ENCODE peak calls at places on chromosomes 2 and 18, in seven cellular contexts. G, I, Y, S, P, U and B are unnamed samples.

GRCh38 chr2:124824441-124824840 is 799.4 kb downstream of the CNTNAP5 start:
- ATAC-seq in G (no peak), I (no peak), Y (no peak), S (no peak), P (no peak), U (no peak), B (no peak)

GRCh38 chr2:26530141-26530540 is 52.2 kb upstream of the OTOF start:
- ATAC-seq in G (no peak), I (no peak), Y (no peak), S (no peak), P (no peak), U (no peak), B (no peak)

GRCh38 chr2:197158591-197159550 is 151.7 kb downstream of the ANKRD44 start:
- ATAC-seq in G (peak; percentile 50), I (no peak), Y (peak; percentile 79), S (peak; percentile 33), P (no peak), U (no peak), B (peak; percentile 49)

GRCh38 chr18:57737661-57738060 is 65.5 kb downstream of the ATP8B1 start:
- ATAC-seq in G (peak; percentile 96), I (no peak), Y (peak; percentile 92), S (peak; percentile 28), P (no peak), U (no peak), B (peak; percentile 84)

GRCh38 chr18:36786686-36787085 is 42.1 kb downstream of the TPGS2 start:
- ATAC-seq in G (peak; percentile 90), I (no peak), Y (peak; percentile 77), S (no peak), P (no peak), U (no peak), B (peak; percentile 57)

GRCh38 chr2:217897816-217898806 is 104.7 kb downstream of the TNS1 start:
- ATAC-seq in G (no peak), I (no peak), Y (peak; percentile 3), S (no peak), P (no peak), U (no peak), B (no peak)

GRCh38 chr2:189613650-189614420 is 33.2 kb upstream of the SLC40A1 start:
- ATAC-seq in G (peak; percentile 73), I (no peak), Y (peak; percentile 41), S (no peak), P (no peak), U (no peak), B (peak; percentile 86)

GRCh38 chr2:12484536-12485115 is 232.1 kb upstream of the TRIB2 start:
- ATAC-seq in G (peak; percentile 42), I (no peak), Y (no peak), S (no peak), P (no peak), U (no peak), B (no peak)

GRCh38 chr2:46886268-46887027 is 29.2 kb downstream of the MCFD2 start:
- ATAC-seq in G (no peak), I (no peak), Y (no peak), S (no peak), P (no peak), U (peak; percentile 37), B (no peak)

GRCh38 chr2:160288324-160288723 is 88.3 kb upstream of the ITGB6 start:
- ATAC-seq in G (no peak), I (no peak), Y (no peak), S (no peak), P (no peak), U (no peak), B (peak; percentile 43)

GRCh38 chr18:34729264-34729663 is 19.2 kb downstream of the DTNA start:
- ATAC-seq in G (peak; percentile 62), I (no peak), Y (peak; percentile 52), S (peak; percentile 83), P (peak; percentile 46), U (peak; percentile 26), B (peak; percentile 92)

GRCh38 chr18:36284671-36285295 is 12.7 kb upstream of the FHOD3 start:
- ATAC-seq in G (peak; percentile 89), I (no peak), Y (peak; percentile 88), S (peak; percentile 66), P (peak; percentile 48), U (peak; percentile 47), B (peak; percentile 78)

GRCh38 chr2:197435598-197436435 is 989 bp upstream of the SF3B1 start:
- ATAC-seq in G (no peak), I (no peak), Y (peak; percentile 13), S (peak; percentile 42), P (no peak), U (no peak), B (peak; percentile 59)

GRCh38 chr2:159035790-159036411 is 67.5 kb downstream of the TANC1 start:
- ATAC-seq in G (peak; percentile 30), I (no peak), Y (peak; percentile 90), S (peak; percentile 100), P (no peak), U (peak; percentile 53), B (peak; percentile 85)

GRCh38 chr18:3058328-3059191 is 45.6 kb upstream of the LPIN2 start:
- ATAC-seq in G (no peak), I (peak; percentile 48), Y (no peak), S (no peak), P (no peak), U (peak; percentile 77), B (no peak)

GRCh38 chr2:19850526-19851050 is 51.2 kb downstream of the TTC32 start:
- ATAC-seq in G (no peak), I (no peak), Y (no peak), S (no peak), P (no peak), U (no peak), B (no peak)

GRCh38 chr2:40394597-40394996 is 57.3 kb downstream of the SLC8A1 start:
- ATAC-seq in G (no peak), I (no peak), Y (peak; percentile 73), S (no peak), P (no peak), U (no peak), B (peak; percentile 43)

GRCh38 chr2:240739797-240740196 is 48.1 kb downstream of the AQP12A start:
- ATAC-seq in G (no peak), I (peak; percentile 49), Y (no peak), S (no peak), P (peak; percentile 49), U (peak; percentile 59), B (no peak)

GRCh38 chr2:122706757-122707223 is 951.3 kb downstream of the TSN start:
- ATAC-seq in G (no peak), I (no peak), Y (peak; percentile 68), S (peak; percentile 60), P (no peak), U (no peak), B (no peak)

GRCh38 chr18:8139971-8140406 is 469.2 kb upstream of the RAB12 start:
- ATAC-seq in G (no peak), I (no peak), Y (no peak), S (no peak), P (no peak), U (no peak), B (no peak)

GRCh38 chr18:57230861-57231260 is 84.0 kb downstream of the BOD1L2 start:
- ATAC-seq in G (no peak), I (no peak), Y (no peak), S (no peak), P (no peak), U (no peak), B (no peak)

GRCh38 chr18:61085036-61085435 is 248.2 kb upstream of the CDH20 start:
- ATAC-seq in G (no peak), I (no peak), Y (no peak), S (no peak), P (no peak), U (no peak), B (no peak)

GRCh38 chr2:240369725-240370585 is 65.5 kb upstream of the GPC1 start:
- ATAC-seq in G (peak; percentile 72), I (no peak), Y (peak; percentile 47), S (peak; percentile 47), P (no peak), U (no peak), B (peak; percentile 75)